ENCODE peak calls at places on chromosomes 12 and 14, in five cellular contexts. P is neural progenitor cell; K is thoracic aorta; I is effector memory CD4-positive, alpha-beta T cell; R is stomach. X is an unnamed sample. For H3K4me1, the result is how much of the 10 kb centered on the place peaks cover.

GRCh38 chr12:93802698-93803097 is 125.5 kb downstream of the CRADD start:
- DNase-seq in P (no peak), K (no peak), I (no peak), R (no peak), X (peak)

GRCh38 chr12:49304161-49304560 is 9.2 kb downstream of the PRPH start:
- DNase-seq in P (no peak), K (no peak), I (no peak), R (no peak), X (peak)

GRCh38 chr14:99688629-99689028 is 4.5 kb downstream of the CYP46A1 start:
- DNase-seq in P (no peak), K (no peak), I (no peak), R (no peak), X (no peak)

GRCh38 chr12:110581951-110582285 is 1.2 kb downstream of the PPTC7 start:
- DNase-seq in P (no peak), K (no peak), I (no peak), R (no peak), X (no peak)

GRCh38 chr12:119936705-119937323 is 52.2 kb upstream of the BICDL1 start:
- DNase-seq in P (no peak), K (no peak), I (no peak), R (no peak), X (no peak)

GRCh38 chr14:92525318-92526095 is 11.9 kb downstream of the RIN3 start:
- DNase-seq in P (no peak), K (no peak), I (no peak), R (no peak), X (no peak)

GRCh38 chr14:28759056-28759657 is 7.4 kb upstream of the FOXG1 start:
- DNase-seq in P (peak), K (no peak), I (no peak), R (no peak), X (peak)

GRCh38 chr12:989751-990278 is 1.2 kb upstream of the ERC1 start:
- DNase-seq in P (peak), K (no peak), I (no peak), R (no peak), X (peak)

GRCh38 chr14:75578786-75579781 is 664 bp downstream of the FLVCR2 start:
- DNase-seq in P (no peak), K (no peak), I (no peak), R (no peak), X (no peak)

GRCh38 chr14:74391479-74391878 is 34.5 kb downstream of the SYNDIG1L start:
- DNase-seq in P (no peak), K (no peak), I (no peak), R (no peak), X (peak)

GRCh38 chr12:92324849-92325500 is 179.3 kb upstream of the BTG1 start:
- DNase-seq in P (no peak), K (no peak), I (no peak), R (no peak), X (no peak)

GRCh38 chr12:120800665-120801064 is 75.0 kb downstream of the ACADS start:
- DNase-seq in P (no peak), K (no peak), I (no peak), R (no peak), X (no peak)

GRCh38 chr14:92946847-92947545 is 24.0 kb downstream of the CHGA start:
- DNase-seq in P (no peak), K (no peak), I (no peak), R (no peak), X (no peak)

GRCh38 chr12:93938317-93938716 is 210.1 kb upstream of the PLXNC1 start:
- DNase-seq in P (no peak), K (no peak), I (no peak), R (no peak), X (no peak)

GRCh38 chr14:102479107-102479506 is 30.5 kb downstream of the ANKRD9 start:
- DNase-seq in P (no peak), K (no peak), I (no peak), R (no peak), X (no peak)

GRCh38 chr14:61051046-61051445 is 70.0 kb downstream of the SLC38A6 start:
- DNase-seq in P (peak), K (no peak), I (no peak), R (no peak), X (peak)

GRCh38 chr12:27779837-27780611 is at the start of the genes KLHL42 and MANSC4:
- DNase-seq in P (peak), K (peak), I (peak), R (peak), X (peak)

GRCh38 chr14:56126514-56126913 is 8.3 kb downstream of the PELI2 start:
- DNase-seq in P (no peak), K (no peak), I (no peak), R (no peak), X (no peak)

GRCh38 chr12:129394416-129394815 is 509.4 kb downstream of the TMEM132D start:
- DNase-seq in P (no peak), K (no peak), I (no peak), R (no peak), X (no peak)

GRCh38 chr12:62844915-62845314 is 90.0 kb downstream of the PPM1H start:
- DNase-seq in P (no peak), K (no peak), I (no peak), R (no peak), X (no peak)

GRCh38 chr12:9798008-9798619 is 29.2 kb upstream of the KLRF1 start:
- DNase-seq in P (peak), K (no peak), I (peak), R (peak), X (peak)

GRCh38 chr12:128914908-128915563 is 61.8 kb downstream of the GLT1D1 start:
- DNase-seq in P (no peak), K (no peak), I (no peak), R (no peak), X (no peak)

GRCh38 chr12:98595152-98595988 is 1.9 kb downstream of the SLC25A3 start:
- DNase-seq in P (no peak), K (no peak), I (no peak), R (no peak), X (peak)

GRCh38 chr14:64294672-64295413 is 672 bp upstream of the ESR2 start:
- DNase-seq in P (peak), K (no peak), I (peak), R (peak), X (peak)

GRCh38 chr12:92432724-92433281 is 270.0 kb upstream of the PLEKHG7 start:
- DNase-seq in P (no peak), K (no peak), I (no peak), R (no peak), X (no peak)

GRCh38 chr12:1574863-1575254 is 19.5 kb downstream of the FBXL14 start:
- DNase-seq in P (no peak), K (no peak), I (no peak), R (no peak), X (no peak)

GRCh38 chr12:108768591-108769500 is 37.5 kb upstream of the CORO1C start:
- DNase-seq in P (peak), K (no peak), I (no peak), R (peak), X (no peak)

GRCh38 chr14:106395460-106396050 is 869.2 kb downstream of the TMEM121 start:
- DNase-seq in P (no peak), K (no peak), I (no peak), R (no peak), X (no peak)

GRCh38 chr12:112870267-112870980 is 36.3 kb upstream of the OAS1 start:
- DNase-seq in P (no peak), K (no peak), I (no peak), R (no peak), X (no peak)

GRCh38 chr14:93056840-93057585 is 58.7 kb downstream of the ITPK1 start:
- DNase-seq in P (no peak), K (no peak), I (no peak), R (no peak), X (peak)

GRCh38 chr12:29831173-29831572 is 47.4 kb upstream of the TMTC1 start:
- DNase-seq in P (no peak), K (no peak), I (no peak), R (no peak), X (no peak)

GRCh38 chr12:108804361-108804949 is 52.9 kb downstream of the SSH1 start:
- DNase-seq in P (peak), K (no peak), I (no peak), R (no peak), X (peak)

GRCh38 chr12:68092976-68093375 is 66.6 kb downstream of the IFNG start:
- DNase-seq in P (no peak), K (no peak), I (no peak), R (no peak), X (no peak)

GRCh38 chr12:109517619-109518018 is 40.2 kb downstream of the UBE3B start:
- DNase-seq in P (no peak), K (no peak), I (no peak), R (no peak), X (no peak)

GRCh38 chr14:31968912-31969311 is 108.2 kb upstream of the ARHGAP5 start:
- DNase-seq in P (no peak), K (no peak), I (no peak), R (no peak), X (peak)

GRCh38 chr14:20472566-20473206 is 3.5 kb downstream of the PNP start:
- DNase-seq in P (no peak), K (no peak), I (no peak), R (no peak), X (no peak)
- H3K4me3 ChIP-seq in P (no peak), K (no peak), I (no peak), R (no peak), X (no peak)

GRCh38 chr12:104502662-104503061 is 45.9 kb downstream of the CHST11 start:
- DNase-seq in P (no peak), K (no peak), I (no peak), R (no peak), X (no peak)

GRCh38 chr12:104501115-104501514 is 44.4 kb downstream of the CHST11 start:
- DNase-seq in P (no peak), K (no peak), I (no peak), R (no peak), X (no peak)

GRCh38 chr12:104503191-104503590 is 46.4 kb downstream of the CHST11 start:
- DNase-seq in P (no peak), K (no peak), I (no peak), R (no peak), X (no peak)

GRCh38 chr12:104499668-104500328 is 43.0 kb downstream of the CHST11 start:
- DNase-seq in P (peak), K (no peak), I (no peak), R (no peak), X (no peak)

DNA sequence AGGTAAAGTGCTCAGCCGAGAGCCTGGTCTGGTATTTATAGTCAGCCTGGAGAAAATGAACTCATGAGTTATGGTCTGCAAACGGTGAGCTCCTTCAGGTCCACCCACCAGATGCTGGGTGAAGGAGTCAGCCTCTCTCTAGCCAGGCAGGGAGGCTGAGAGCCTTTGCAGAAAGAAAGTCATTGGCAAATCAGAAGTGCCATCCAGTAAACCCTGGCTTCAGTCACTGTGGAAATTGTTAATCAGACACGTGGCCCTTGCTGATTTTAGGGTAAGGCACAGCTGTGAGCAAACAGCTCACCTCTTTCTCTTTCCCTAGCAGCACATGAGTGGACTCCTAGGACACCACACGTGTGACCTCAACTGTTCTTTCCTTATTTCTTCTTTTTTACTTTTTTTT is 44.9 kb downstream of the CHST11 start:
- DNase-seq in P (no peak), K (no peak), I (no peak), R (no peak), X (peak)
- H3K4me1 ChIP-seq in P (under half), K (half or more), I (under half), R (under half), X (under half)

GRCh38 chr12:24356189-24356708 is 406.8 kb upstream of the SOX5 start:
- DNase-seq in P (no peak), K (no peak), I (no peak), R (no peak), X (no peak)
- H3K4me3 ChIP-seq in P (no peak), K (no peak), I (no peak), R (no peak), X (no peak)

GRCh38 chr12:116121453-116121871 is 156.0 kb downstream of the MED13L start:
- DNase-seq in P (no peak), K (no peak), I (no peak), R (no peak), X (peak)
- H3K4me1 ChIP-seq in P (under half), K (half or more), I (under half), R (under half), X (half or more)

GRCh38 chr14:51004801-51005526 is 60.7 kb upstream of the PYGL start:
- DNase-seq in P (no peak), K (no peak), I (no peak), R (no peak), X (peak)
- H3K4me3 ChIP-seq in P (no peak), K (no peak), I (no peak), R (no peak), X (peak)

DNA sequence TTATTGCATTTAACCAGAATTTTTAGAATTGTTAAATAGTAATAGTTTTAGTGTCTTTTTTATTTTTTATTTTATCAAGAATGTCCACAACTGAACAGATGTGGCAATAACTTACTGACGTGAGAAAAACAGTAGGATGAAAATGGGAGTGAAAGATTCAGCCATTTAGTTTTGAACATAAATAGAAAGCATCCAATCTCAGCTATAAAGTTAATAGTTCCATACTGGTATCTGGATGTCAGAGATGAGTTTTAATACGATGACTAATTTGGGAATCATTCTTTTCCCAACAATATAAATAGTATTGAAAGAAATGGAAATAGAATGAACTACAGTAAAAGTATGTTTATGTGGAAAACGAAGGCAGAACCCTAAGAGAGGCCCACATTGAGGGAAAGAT is 159.4 kb downstream of the EPS8 start:
- DNase-seq in P (no peak), K (no peak), I (no peak), R (no peak), X (peak)
- H3K4me1 ChIP-seq in P (under half), K (half or more), I (under half), R (under half), X (half or more)

GRCh38 chr14:52987042-52987441 is 36.2 kb upstream of the FERMT2 start:
- DNase-seq in P (no peak), K (no peak), I (no peak), R (no peak), X (no peak)
- H3K4me3 ChIP-seq in P (no peak), K (no peak), I (no peak), R (no peak), X (no peak)

DNA sequence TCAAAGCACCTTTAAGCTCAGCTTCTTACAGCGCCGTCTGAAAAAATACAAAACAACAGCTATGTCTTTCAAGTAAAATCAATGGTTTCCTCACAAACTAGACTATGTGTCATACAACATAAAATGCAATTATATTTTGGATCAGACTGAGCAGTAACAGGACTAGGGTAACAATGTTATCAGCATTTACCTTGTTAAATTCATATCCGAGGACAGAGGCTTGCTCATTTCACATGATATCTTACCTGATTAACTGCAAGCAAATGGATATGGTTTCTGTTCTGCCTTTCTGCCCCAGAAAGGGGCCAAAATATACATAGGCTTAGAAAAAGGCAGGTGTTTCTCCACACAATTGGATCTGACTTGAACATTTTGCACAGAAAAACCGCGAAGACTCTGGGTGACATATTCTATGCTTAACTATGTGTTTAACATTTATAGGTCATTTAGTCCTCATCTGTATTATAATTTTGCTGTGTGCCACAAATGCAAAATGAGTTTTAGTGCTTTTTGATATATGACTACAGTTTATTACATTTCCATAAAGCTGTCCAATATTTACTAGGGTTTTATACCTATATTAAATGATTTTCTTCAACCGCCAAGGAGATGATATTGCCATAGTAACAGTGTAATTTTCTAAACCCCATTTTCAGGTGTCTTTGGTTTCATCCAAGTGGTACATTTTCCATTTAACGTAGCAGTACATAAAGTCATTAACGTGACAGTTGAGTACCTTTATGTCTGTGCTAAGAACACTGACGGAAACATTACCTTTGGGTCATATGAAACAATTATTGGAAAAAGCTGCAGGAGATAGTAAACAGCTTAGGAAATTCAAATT is 249.3 kb upstream of the KRR1 start:
- DNase-seq in P (no peak), K (no peak), I (no peak), R (no peak), X (no peak)
- H3K4me1 ChIP-seq in P (under half), K (under half), I (under half), R (under half), X (under half)

GRCh38 chr14:22887990-22888378 is 5.0 kb downstream of the REM2 start:
- DNase-seq in P (no peak), K (no peak), I (no peak), R (no peak), X (no peak)
- H3K4me3 ChIP-seq in P (peak), K (peak), I (peak), R (peak), X (peak)

X was measured in GM23248.